ENCODE peak calls at places on chromosomes 5 and 9, in six cellular contexts. V is neuronal stem cell, N is mesenchymal stem cell, T is IMR-90, X is trophoblast cell, I is H1. Y is an unnamed sample.

GRCh38 chr5:14463629-14464028 is 118.0 kb upstream of the OTULINL start:
- DNase-seq in V (no peak), N (peak), T (peak), X (no peak), I (no peak), Y (no peak)

GRCh38 chr9:133055788-133056420 is 5.9 kb upstream of the CEL start:
- DNase-seq in V (no peak), N (no peak), T (no peak), X (no peak), I (no peak), Y (no peak)

GRCh38 chr5:173910215-173910614 is 22.1 kb downstream of the CPEB4 start:
- DNase-seq in V (no peak), N (no peak), T (no peak), X (no peak), I (no peak), Y (no peak)

GRCh38 chr5:133147815-133148634 is 96.2 kb downstream of the HSPA4 start:
- DNase-seq in V (no peak), N (no peak), T (no peak), X (no peak), I (no peak), Y (no peak)

GRCh38 chr5:146564036-146564762 is 48.2 kb upstream of the GPR151 start:
- DNase-seq in V (no peak), N (no peak), T (no peak), X (peak), I (no peak), Y (no peak)

GRCh38 chr5:40206030-40206429 is 473.7 kb upstream of the PTGER4 start:
- DNase-seq in V (no peak), N (no peak), T (no peak), X (no peak), I (no peak), Y (no peak)

GRCh38 chr9:131848570-131849160 is 108.8 kb upstream of the RAPGEF1 start:
- DNase-seq in V (no peak), N (no peak), T (no peak), X (no peak), I (no peak), Y (no peak)

GRCh38 chr9:133494636-133495326 is 15.9 kb upstream of the SLC2A6 start:
- DNase-seq in V (no peak), N (no peak), T (no peak), X (no peak), I (no peak), Y (no peak)

GRCh38 chr5:149680810-149681221 is 49.3 kb upstream of the PPARGC1B start:
- DNase-seq in V (no peak), N (no peak), T (no peak), X (peak), I (no peak), Y (no peak)

GRCh38 chr5:63794979-63795378 is 167.3 kb downstream of the HTR1A start:
- DNase-seq in V (no peak), N (no peak), T (no peak), X (no peak), I (no peak), Y (no peak)

GRCh38 chr9:37801287-37801850 is 772 bp downstream of the DCAF10 start:
- DNase-seq in V (no peak), N (peak), T (peak), X (peak), I (no peak), Y (peak)

GRCh38 chr5:176740131-176740701 is 70.1 kb upstream of the UNC5A start:
- DNase-seq in V (no peak), N (no peak), T (no peak), X (no peak), I (no peak), Y (peak)

GRCh38 chr5:956941-957729 is 51.5 kb upstream of the NKD2 start:
- DNase-seq in V (no peak), N (peak), T (peak), X (no peak), I (no peak), Y (peak)

GRCh38 chr9:122134822-122135528 is 24.6 kb downstream of the NDUFA8 start:
- DNase-seq in V (peak), N (peak), T (peak), X (peak), I (no peak), Y (no peak)

GRCh38 chr5:145483211-145483610 is 351.9 kb downstream of the PRELID2 start:
- DNase-seq in V (no peak), N (peak), T (peak), X (no peak), I (no peak), Y (no peak)

GRCh38 chr5:27702339-27702820 is 664.0 kb upstream of the CDH9 start:
- DNase-seq in V (peak), N (peak), T (no peak), X (no peak), I (no peak), Y (no peak)

GRCh38 chr5:34826347-34826746 is 12.6 kb upstream of the TTC23L start:
- DNase-seq in V (no peak), N (no peak), T (peak), X (no peak), I (no peak), Y (peak)

GRCh38 chr5:173741729-173742431 is 125.4 kb upstream of the BOD1 start:
- DNase-seq in V (no peak), N (no peak), T (no peak), X (no peak), I (no peak), Y (no peak)

GRCh38 chr5:180323929-180324632 is 29.1 kb downstream of the GFPT2 start:
- DNase-seq in V (no peak), N (peak), T (peak), X (peak), I (no peak), Y (no peak)

GRCh38 chr9:1337169-1337568 is 287.0 kb downstream of the DMRT2 start:
- DNase-seq in V (no peak), N (no peak), T (no peak), X (peak), I (peak), Y (no peak)

GRCh38 chr9:130240410-130241197 is 25.0 kb upstream of the HMCN2 start:
- DNase-seq in V (peak), N (peak), T (peak), X (peak), I (no peak), Y (peak)

GRCh38 chr9:127783111-127783621 is 2.7 kb upstream of the CDK9 start:
- DNase-seq in V (no peak), N (no peak), T (no peak), X (no peak), I (no peak), Y (no peak)

DNA sequence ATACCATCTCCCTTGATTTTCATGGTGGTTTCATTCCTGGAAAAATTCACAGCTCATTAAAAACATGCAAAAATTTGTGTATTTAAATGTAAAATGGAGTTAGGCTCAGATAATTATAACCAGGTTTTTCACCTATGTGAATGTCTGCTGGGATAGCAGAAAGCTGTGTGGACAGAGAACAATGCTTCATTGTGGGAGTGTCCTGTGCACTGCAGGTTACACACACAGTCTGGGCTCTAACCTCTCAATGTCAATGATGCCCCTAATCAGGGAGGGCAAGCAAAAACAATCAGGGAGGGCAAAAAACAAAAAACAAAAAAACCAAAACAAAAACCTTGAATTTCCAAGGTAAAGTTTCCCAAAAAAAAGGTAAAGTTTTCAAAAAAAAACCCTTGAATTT is 158.9 kb upstream of the KLF9 start:
- DNase-seq in V (no peak), N (no peak), T (no peak), X (no peak), I (no peak), Y (no peak)
- H4K91ac ChIP-seq in V (no peak), N (no peak), T (peak), X (no peak), I (no peak), Y (no peak)

GRCh38 chr5:123174916-123175481 is 86.0 kb downstream of the PRDM6 start:
- DNase-seq in V (no peak), N (no peak), T (no peak), X (no peak), I (peak), Y (no peak)

GRCh38 chr5:123178693-123179092 is 89.7 kb downstream of the PRDM6 start:
- DNase-seq in V (peak), N (no peak), T (no peak), X (no peak), I (no peak), Y (no peak)

GRCh38 chr5:123176224-123176937 is 87.3 kb downstream of the PRDM6 start:
- DNase-seq in V (no peak), N (peak), T (peak), X (peak), I (no peak), Y (no peak)

GRCh38 chr5:123180178-123180577 is 91.1 kb downstream of the PRDM6 start:
- DNase-seq in V (no peak), N (no peak), T (no peak), X (no peak), I (no peak), Y (no peak)

DNA sequence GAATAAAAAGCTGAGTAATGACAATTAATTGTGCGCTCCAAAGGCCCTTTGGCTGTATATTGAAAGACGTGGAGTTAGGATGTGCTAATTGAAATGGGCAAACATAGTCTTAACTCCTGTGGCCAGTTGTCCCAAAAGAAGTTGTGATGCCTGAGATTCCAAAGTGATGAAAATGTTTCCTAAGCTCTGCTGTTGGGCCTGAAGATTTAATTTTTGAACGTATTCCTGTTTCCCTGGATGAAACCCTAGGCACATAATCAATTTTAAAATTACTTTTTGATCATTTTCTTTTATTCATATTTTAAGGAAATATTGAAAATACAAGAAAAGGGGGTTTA is 87.9 kb downstream of the PRDM6 start:
- DNase-seq in V (no peak), N (no peak), T (peak), X (peak), I (no peak), Y (no peak)
- H3K4me2 ChIP-seq in V (no peak), N (no peak), T (no peak), X (no peak), I (no peak), Y (no peak)

GRCh38 chr9:7236186-7236585 is 478.4 kb downstream of the KDM4C start:
- DNase-seq in V (no peak), N (no peak), T (no peak), X (no peak), I (no peak), Y (no peak)

GRCh38 chr9:7239708-7240107 is 481.9 kb downstream of the KDM4C start:
- DNase-seq in V (no peak), N (no peak), T (no peak), X (no peak), I (no peak), Y (peak)

GRCh38 chr9:7240569-7241311 is 483.0 kb downstream of the KDM4C start:
- DNase-seq in V (no peak), N (no peak), T (no peak), X (no peak), I (no peak), Y (no peak)

GRCh38 chr9:7237473-7238243 is 479.9 kb downstream of the KDM4C start:
- DNase-seq in V (no peak), N (peak), T (peak), X (no peak), I (no peak), Y (no peak)

GRCh38 chr9:7238244-7238637 is 480.5 kb downstream of the KDM4C start:
- DNase-seq in V (no peak), N (no peak), T (no peak), X (no peak), I (no peak), Y (no peak)
- H4K91ac ChIP-seq in V (no peak), N (no peak), T (no peak), X (peak), I (no peak), Y (no peak)

DNA sequence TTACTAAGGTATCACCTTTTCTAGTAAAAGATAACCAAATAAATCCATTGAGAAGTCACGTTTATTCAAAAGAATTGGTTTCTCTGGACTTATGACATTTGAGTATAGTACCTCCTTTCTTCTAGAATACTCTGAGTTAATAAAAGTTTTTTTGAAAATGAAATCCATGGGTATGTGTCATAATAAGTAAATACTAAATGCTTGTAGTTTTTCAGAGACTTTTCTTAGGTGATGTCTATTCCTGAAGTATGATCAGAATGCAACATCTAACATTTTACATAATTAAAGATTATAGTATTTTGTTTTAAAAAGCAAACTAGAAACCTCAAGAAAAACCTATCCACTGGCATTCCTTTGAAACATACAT is 63.2 kb downstream of the NFIB start:
- DNase-seq in V (no peak), N (no peak), T (peak), X (no peak), I (no peak), Y (no peak)
- H3K4me2 ChIP-seq in V (no peak), N (no peak), T (peak), X (no peak), I (no peak), Y (no peak)

GRCh38 chr5:71986101-71986500 is 121.2 kb upstream of the MAP1B start:
- DNase-seq in V (no peak), N (no peak), T (no peak), X (peak), I (no peak), Y (no peak)
- H4K91ac ChIP-seq in V (no peak), N (no peak), T (no peak), X (no peak), I (no peak), Y (no peak)